ENCODE peak calls at places on chromosomes 5 and 9, in nine cellular contexts. One of them, this sample, is unnamed.

GRCh38 chr5:157303023-157303422 is 37.1 kb downstream of the CYFIP2 start:
- DNase-seq in AG08396: no peak
- DNase-seq in amygdala: no peak
- DNase-seq in aorta: no peak
- DNase-seq in stimulated activated CD8-positive, alpha-beta memory T cell treated with anti-CD3 and anti-CD28 coated beads, Interleukin-15, amount 100 ng/mL, for 48 hours: no peak
- DNase-seq in T-cell: no peak
- DNase-seq in cardiac fibroblast: no peak
- DNase-seq in EH: no peak
- DNase-seq in lung microvascular endothelial cell: no peak
- DNase-seq in this sample: no peak

GRCh38 chr9:88433583-88434240 is 45.5 kb downstream of the SPIN1 start:
- DNase-seq in AG08396: no peak
- DNase-seq in amygdala: no peak
- DNase-seq in aorta: no peak
- DNase-seq in stimulated activated CD8-positive, alpha-beta memory T cell treated with anti-CD3 and anti-CD28 coated beads, Interleukin-15, amount 100 ng/mL, for 48 hours: no peak
- DNase-seq in T-cell: no peak
- DNase-seq in cardiac fibroblast: peak
- DNase-seq in EH: peak
- DNase-seq in lung microvascular endothelial cell: no peak
- DNase-seq in this sample: no peak

GRCh38 chr9:124020520-124021384 is 9.2 kb downstream of the LHX2 start:
- DNase-seq in AG08396: no peak
- DNase-seq in amygdala: no peak
- DNase-seq in aorta: peak
- DNase-seq in stimulated activated CD8-positive, alpha-beta memory T cell treated with anti-CD3 and anti-CD28 coated beads, Interleukin-15, amount 100 ng/mL, for 48 hours: no peak
- DNase-seq in T-cell: no peak
- DNase-seq in cardiac fibroblast: no peak
- DNase-seq in EH: no peak
- DNase-seq in lung microvascular endothelial cell: no peak
- DNase-seq in this sample: no peak

GRCh38 chr9:137639303-137640051 is 20.7 kb downstream of the EHMT1 start:
- DNase-seq in AG08396: no peak
- DNase-seq in amygdala: no peak
- DNase-seq in aorta: no peak
- DNase-seq in stimulated activated CD8-positive, alpha-beta memory T cell treated with anti-CD3 and anti-CD28 coated beads, Interleukin-15, amount 100 ng/mL, for 48 hours: no peak
- DNase-seq in T-cell: no peak
- DNase-seq in cardiac fibroblast: no peak
- DNase-seq in EH: peak
- DNase-seq in lung microvascular endothelial cell: peak
- DNase-seq in this sample: no peak

GRCh38 chr5:159552751-159553150 is 222.5 kb upstream of the IL12B start:
- DNase-seq in AG08396: peak
- DNase-seq in amygdala: no peak
- DNase-seq in aorta: no peak
- DNase-seq in stimulated activated CD8-positive, alpha-beta memory T cell treated with anti-CD3 and anti-CD28 coated beads, Interleukin-15, amount 100 ng/mL, for 48 hours: no peak
- DNase-seq in T-cell: no peak
- DNase-seq in cardiac fibroblast: peak
- DNase-seq in EH: peak
- DNase-seq in lung microvascular endothelial cell: no peak
- DNase-seq in this sample: no peak

GRCh38 chr5:23684103-23684502 is 176.7 kb downstream of the PRDM9 start:
- DNase-seq in AG08396: no peak
- DNase-seq in amygdala: no peak
- DNase-seq in aorta: no peak
- DNase-seq in stimulated activated CD8-positive, alpha-beta memory T cell treated with anti-CD3 and anti-CD28 coated beads, Interleukin-15, amount 100 ng/mL, for 48 hours: no peak
- DNase-seq in T-cell: no peak
- DNase-seq in cardiac fibroblast: no peak
- DNase-seq in EH: no peak
- DNase-seq in lung microvascular endothelial cell: no peak
- DNase-seq in this sample: no peak

GRCh38 chr9:89593776-89594427 is 10.9 kb upstream of the GADD45G start:
- DNase-seq in AG08396: peak
- DNase-seq in amygdala: no peak
- DNase-seq in aorta: peak
- DNase-seq in stimulated activated CD8-positive, alpha-beta memory T cell treated with anti-CD3 and anti-CD28 coated beads, Interleukin-15, amount 100 ng/mL, for 48 hours: no peak
- DNase-seq in T-cell: peak
- DNase-seq in cardiac fibroblast: peak
- DNase-seq in EH: peak
- DNase-seq in lung microvascular endothelial cell: peak
- DNase-seq in this sample: peak

GRCh38 chr9:115117999-115118470 is at the start of gene TNC:
- DNase-seq in AG08396: peak
- DNase-seq in amygdala: no peak
- DNase-seq in aorta: peak
- DNase-seq in stimulated activated CD8-positive, alpha-beta memory T cell treated with anti-CD3 and anti-CD28 coated beads, Interleukin-15, amount 100 ng/mL, for 48 hours: no peak
- DNase-seq in T-cell: no peak
- DNase-seq in cardiac fibroblast: peak
- DNase-seq in EH: peak
- DNase-seq in lung microvascular endothelial cell: no peak
- DNase-seq in this sample: no peak

GRCh38 chr5:149730620-149731331 is 666 bp downstream of the PPARGC1B start:
- DNase-seq in AG08396: peak
- DNase-seq in amygdala: peak
- DNase-seq in aorta: peak
- DNase-seq in stimulated activated CD8-positive, alpha-beta memory T cell treated with anti-CD3 and anti-CD28 coated beads, Interleukin-15, amount 100 ng/mL, for 48 hours: peak
- DNase-seq in T-cell: peak
- DNase-seq in cardiac fibroblast: peak
- DNase-seq in EH: peak
- DNase-seq in lung microvascular endothelial cell: peak
- DNase-seq in this sample: peak

GRCh38 chr5:77426670-77427069 is 65.4 kb downstream of the WDR41 start:
- DNase-seq in AG08396: peak
- DNase-seq in amygdala: no peak
- DNase-seq in aorta: no peak
- DNase-seq in stimulated activated CD8-positive, alpha-beta memory T cell treated with anti-CD3 and anti-CD28 coated beads, Interleukin-15, amount 100 ng/mL, for 48 hours: no peak
- DNase-seq in T-cell: no peak
- DNase-seq in cardiac fibroblast: peak
- DNase-seq in EH: peak
- DNase-seq in lung microvascular endothelial cell: no peak
- DNase-seq in this sample: no peak

GRCh38 chr5:125835293-125836172 is 587.7 kb upstream of the GRAMD2B start:
- DNase-seq in AG08396: peak
- DNase-seq in amygdala: peak
- DNase-seq in aorta: no peak
- DNase-seq in stimulated activated CD8-positive, alpha-beta memory T cell treated with anti-CD3 and anti-CD28 coated beads, Interleukin-15, amount 100 ng/mL, for 48 hours: no peak
- DNase-seq in T-cell: no peak
- DNase-seq in cardiac fibroblast: peak
- DNase-seq in EH: peak
- DNase-seq in lung microvascular endothelial cell: peak
- DNase-seq in this sample: no peak

GRCh38 chr5:69334793-69335268 is 2.2 kb upstream of the CCDC125 start:
- DNase-seq in AG08396: peak
- DNase-seq in amygdala: peak
- DNase-seq in aorta: peak
- DNase-seq in stimulated activated CD8-positive, alpha-beta memory T cell treated with anti-CD3 and anti-CD28 coated beads, Interleukin-15, amount 100 ng/mL, for 48 hours: peak
- DNase-seq in T-cell: peak
- DNase-seq in cardiac fibroblast: peak
- DNase-seq in EH: peak
- DNase-seq in lung microvascular endothelial cell: peak
- DNase-seq in this sample: peak

GRCh38 chr5:62127098-62127736 is 178.8 kb upstream of the KIF2A start:
- DNase-seq in AG08396: no peak
- DNase-seq in amygdala: no peak
- DNase-seq in aorta: no peak
- DNase-seq in stimulated activated CD8-positive, alpha-beta memory T cell treated with anti-CD3 and anti-CD28 coated beads, Interleukin-15, amount 100 ng/mL, for 48 hours: no peak
- DNase-seq in T-cell: no peak
- DNase-seq in cardiac fibroblast: no peak
- DNase-seq in EH: no peak
- DNase-seq in lung microvascular endothelial cell: no peak
- DNase-seq in this sample: no peak

GRCh38 chr5:161547573-161548471 is 1.3 kb upstream of the GABRB2 start:
- DNase-seq in AG08396: peak
- DNase-seq in amygdala: no peak
- DNase-seq in aorta: peak
- DNase-seq in stimulated activated CD8-positive, alpha-beta memory T cell treated with anti-CD3 and anti-CD28 coated beads, Interleukin-15, amount 100 ng/mL, for 48 hours: no peak
- DNase-seq in T-cell: no peak
- DNase-seq in cardiac fibroblast: no peak
- DNase-seq in EH: no peak
- DNase-seq in lung microvascular endothelial cell: no peak
- DNase-seq in this sample: no peak

GRCh38 chr9:12784461-12785250 is 9.8 kb downstream of the LURAP1L start:
- DNase-seq in AG08396: peak
- DNase-seq in amygdala: no peak
- DNase-seq in aorta: peak
- DNase-seq in stimulated activated CD8-positive, alpha-beta memory T cell treated with anti-CD3 and anti-CD28 coated beads, Interleukin-15, amount 100 ng/mL, for 48 hours: no peak
- DNase-seq in T-cell: no peak
- DNase-seq in cardiac fibroblast: peak
- DNase-seq in EH: peak
- DNase-seq in lung microvascular endothelial cell: peak
- DNase-seq in this sample: no peak

GRCh38 chr9:16794871-16795639 is 75.4 kb downstream of the BNC2 start:
- DNase-seq in AG08396: peak
- DNase-seq in amygdala: no peak
- DNase-seq in aorta: peak
- DNase-seq in stimulated activated CD8-positive, alpha-beta memory T cell treated with anti-CD3 and anti-CD28 coated beads, Interleukin-15, amount 100 ng/mL, for 48 hours: no peak
- DNase-seq in T-cell: no peak
- DNase-seq in cardiac fibroblast: peak
- DNase-seq in EH: peak
- DNase-seq in lung microvascular endothelial cell: no peak
- DNase-seq in this sample: no peak

GRCh38 chr5:7190727-7191126 is 205.2 kb upstream of the ADCY2 start:
- DNase-seq in AG08396: no peak
- DNase-seq in amygdala: no peak
- DNase-seq in aorta: no peak
- DNase-seq in stimulated activated CD8-positive, alpha-beta memory T cell treated with anti-CD3 and anti-CD28 coated beads, Interleukin-15, amount 100 ng/mL, for 48 hours: no peak
- DNase-seq in T-cell: no peak
- DNase-seq in cardiac fibroblast: no peak
- DNase-seq in EH: no peak
- DNase-seq in lung microvascular endothelial cell: no peak
- DNase-seq in this sample: no peak

GRCh38 chr9:81759680-81760215 is 70.4 kb upstream of the TLE1 start:
- DNase-seq in AG08396: peak
- DNase-seq in amygdala: no peak
- DNase-seq in aorta: peak
- DNase-seq in stimulated activated CD8-positive, alpha-beta memory T cell treated with anti-CD3 and anti-CD28 coated beads, Interleukin-15, amount 100 ng/mL, for 48 hours: no peak
- DNase-seq in T-cell: no peak
- DNase-seq in cardiac fibroblast: peak
- DNase-seq in EH: peak
- DNase-seq in lung microvascular endothelial cell: peak
- DNase-seq in this sample: no peak

GRCh38 chr5:96565843-96566242 is 96.3 kb upstream of the CAST start:
- DNase-seq in AG08396: peak
- DNase-seq in amygdala: no peak
- DNase-seq in aorta: no peak
- DNase-seq in stimulated activated CD8-positive, alpha-beta memory T cell treated with anti-CD3 and anti-CD28 coated beads, Interleukin-15, amount 100 ng/mL, for 48 hours: no peak
- DNase-seq in T-cell: no peak
- DNase-seq in cardiac fibroblast: peak
- DNase-seq in EH: peak
- DNase-seq in lung microvascular endothelial cell: peak
- DNase-seq in this sample: no peak

GRCh38 chr9:97895695-97896332 is 26.5 kb downstream of the TRMO start:
- DNase-seq in AG08396: no peak
- DNase-seq in amygdala: no peak
- DNase-seq in aorta: no peak
- DNase-seq in stimulated activated CD8-positive, alpha-beta memory T cell treated with anti-CD3 and anti-CD28 coated beads, Interleukin-15, amount 100 ng/mL, for 48 hours: no peak
- DNase-seq in T-cell: no peak
- DNase-seq in cardiac fibroblast: peak
- DNase-seq in EH: peak
- DNase-seq in lung microvascular endothelial cell: peak
- DNase-seq in this sample: no peak